ENCODE peak calls at places on chromosomes 1 and 21, in four cellular contexts. A, H, R and O are unnamed samples.

GRCh38 chr21:33286600-33287456 is 20.7 kb downstream of the IL10RB start:
- DNase-seq in R (no peak), A (peak), H (no peak), O (no peak)

GRCh38 chr1:237859014-237859413 is 31.7 kb downstream of the ZP4 start:
- DNase-seq in R (no peak), A (no peak), H (no peak), O (no peak)

GRCh38 chr1:244732846-244733450 is 80.0 kb downstream of the DESI2 start:
- DNase-seq in A (no peak), H (no peak), R (no peak), O (no peak)

GRCh38 chr1:17672226-17672625 is 82.9 kb upstream of the ACTL8 start:
- DNase-seq in H (no peak), A (no peak), R (no peak), O (peak)

GRCh38 chr1:60679524-60679923 is 402.8 kb upstream of the NFIA start:
- DNase-seq in R (no peak), H (no peak), A (no peak), O (no peak)

GRCh38 chr1:205346956-205347574 is 9.7 kb downstream of the KLHDC8A start:
- DNase-seq in H (no peak), R (no peak), A (no peak), O (no peak)

GRCh38 chr1:85571830-85572229 is 8.7 kb upstream of the CCN1 start:
- DNase-seq in R (no peak), A (no peak), H (peak), O (no peak)

GRCh38 chr1:40653851-40654537 is 11.5 kb downstream of the RIMS3 start:
- DNase-seq in A (no peak), H (peak), R (no peak), O (peak)

GRCh38 chr1:222047370-222047769 is 305.5 kb upstream of the DUSP10 start:
- DNase-seq in R (no peak), H (no peak), A (no peak), O (no peak)

GRCh38 chr1:217602380-217602779 is 28.5 kb downstream of the GPATCH2 start:
- DNase-seq in A (no peak), H (no peak), R (no peak), O (no peak)

GRCh38 chr1:116168277-116169032 is 57.3 kb downstream of the MAB21L3 start:
- DNase-seq in A (no peak), R (no peak), H (peak), O (no peak)

GRCh38 chr1:35573198-35573775 is at the start of gene TFAP2E:
- DNase-seq in R (no peak), A (no peak), H (peak), O (peak)

GRCh38 chr1:23751815-23752200 is 8.5 kb downstream of the ELOA start:
- DNase-seq in H (no peak), R (no peak), A (no peak), O (no peak)

GRCh38 chr1:54174106-54174505 is 21.3 kb upstream of the CDCP2 start:
- DNase-seq in H (no peak), A (no peak), R (no peak), O (no peak)
- TF ChIP-seq EP300 in H (no peak), A (no peak), R (no peak), O (no peak)

DNA sequence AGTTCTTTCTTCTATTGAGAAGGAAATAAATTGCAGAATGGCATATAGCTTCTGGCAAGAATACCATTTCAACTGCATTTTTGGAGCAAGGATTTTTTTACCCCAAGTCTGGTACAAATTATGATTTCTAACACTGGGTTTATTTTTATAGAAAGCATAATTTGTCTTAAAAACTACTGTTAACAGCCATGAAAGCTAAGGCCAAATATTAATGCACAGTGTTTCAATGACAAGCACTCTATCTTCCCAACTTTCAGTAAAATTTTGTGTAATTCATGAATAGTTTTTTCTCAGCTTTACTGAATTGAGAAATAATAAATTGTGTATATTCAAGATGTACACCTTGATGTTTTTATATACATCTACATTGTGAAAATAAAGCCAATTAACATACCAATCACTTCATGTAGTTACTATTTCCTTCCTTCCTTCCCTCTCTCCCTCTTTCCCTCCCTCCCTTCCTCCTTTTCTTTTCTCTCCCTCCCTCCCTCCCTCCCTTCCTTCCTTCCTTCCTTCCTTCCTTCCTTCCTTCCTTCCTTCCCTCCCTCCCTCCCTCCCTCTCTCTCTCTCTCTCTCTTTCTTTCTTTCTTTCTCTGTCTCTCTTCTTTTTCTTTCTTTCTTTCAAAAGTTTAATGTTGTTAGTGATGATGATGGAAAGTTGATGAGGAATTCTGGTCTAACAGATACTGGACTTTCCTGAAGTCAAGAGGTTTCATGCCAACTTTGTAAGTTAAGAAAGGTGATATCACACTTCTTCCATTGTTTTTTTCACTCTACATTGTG is 47.0 kb upstream of the HMCN1 start:
- DNase-seq in R (no peak), H (no peak), A (no peak), O (no peak)
- TF ChIP-seq TCF12 in R (no peak), H (no peak), A (no peak), O (no peak)

GRCh38 chr21:21196087-21196486 is 197.9 kb downstream of the NCAM2 start:
- DNase-seq in H (no peak), A (no peak), R (no peak), O (no peak)

GRCh38 chr21:21199342-21200102 is 201.3 kb downstream of the NCAM2 start:
- DNase-seq in R (no peak), A (no peak), H (no peak), O (no peak)

GRCh38 chr21:21200103-21200938 is 202.1 kb downstream of the NCAM2 start:
- DNase-seq in A (no peak), R (no peak), H (no peak), O (no peak)

GRCh38 chr21:21196848-21197247 is 198.6 kb downstream of the NCAM2 start:
- DNase-seq in H (no peak), A (no peak), R (no peak), O (no peak)

GRCh38 chr21:21195417-21195816 is 197.2 kb downstream of the NCAM2 start:
- DNase-seq in A (no peak), R (no peak), H (no peak), O (no peak)
- TF ChIP-seq EP300 in A (no peak), R (no peak), H (no peak), O (no peak)

GRCh38 chr1:180157108-180157507 is 2.4 kb downstream of the QSOX1 start:
- DNase-seq in H (no peak), A (no peak), R (no peak), O (no peak)
- TF ChIP-seq TCF12 in H (no peak), A (no peak), R (no peak), O (no peak)

DNA sequence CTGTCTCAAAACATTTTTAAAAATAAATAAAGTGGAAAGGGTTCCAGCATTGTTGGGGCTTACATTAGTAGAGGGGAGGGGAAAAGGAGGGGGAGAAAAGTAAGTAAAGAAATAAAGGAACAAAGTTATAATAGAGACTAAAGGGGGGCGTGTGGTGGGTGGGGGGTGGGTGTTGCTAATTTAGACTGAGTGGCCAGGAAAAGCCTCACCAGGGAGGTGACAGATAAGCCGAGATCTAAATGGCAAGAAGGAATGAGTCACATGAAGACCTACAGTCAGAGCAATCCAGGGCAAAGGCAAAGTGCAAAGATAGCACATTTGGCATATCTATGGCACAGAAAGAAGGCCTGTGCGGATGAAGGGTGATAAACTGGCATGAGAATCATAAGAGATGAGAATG is 7.5 kb downstream of the MPL start:
- DNase-seq in R (no peak), A (no peak), H (no peak), O (no peak)
- TF ChIP-seq EP300 in R (no peak), A (no peak), H (no peak), O (no peak)

GRCh38 chr21:45906196-45906805 is 75.3 kb upstream of the COL6A1 start:
- DNase-seq in H (no peak), R (no peak), A (no peak), O (no peak)
- TF ChIP-seq TCF12 in H (no peak), R (no peak), A (no peak), O (no peak)

GRCh38 chr1:207040181-207040533 is 7.6 kb upstream of the C1orf116 start:
- DNase-seq in R (no peak), H (no peak), A (no peak), O (no peak)
- TF ChIP-seq EP300 in R (no peak), H (no peak), A (no peak), O (no peak)

GRCh38 chr1:33500547-33500946 is 28.1 kb downstream of the ZSCAN20 start:
- DNase-seq in A (no peak), R (no peak), H (no peak), O (no peak)

GRCh38 chr1:33501309-33501708 is 28.9 kb downstream of the ZSCAN20 start:
- DNase-seq in A (no peak), R (no peak), H (no peak), O (no peak)

GRCh38 chr1:33501774-33502173 is 29.3 kb downstream of the ZSCAN20 start:
- DNase-seq in R (no peak), A (no peak), H (no peak), O (no peak)

GRCh38 chr1:33507661-33508060 is 35.2 kb downstream of the ZSCAN20 start:
- DNase-seq in A (no peak), R (no peak), H (no peak), O (no peak)

GRCh38 chr1:33502726-33503125 is 30.3 kb downstream of the ZSCAN20 start:
- DNase-seq in A (no peak), H (no peak), R (no peak), O (no peak)
- TF ChIP-seq TCF12 in A (no peak), H (no peak), R (no peak), O (no peak)

GRCh38 chr1:201530741-201531521 is 8.0 kb upstream of the NAV1 start:
- DNase-seq in R (no peak), A (peak), H (peak), O (peak)
- TF ChIP-seq EP300 in R (no peak), A (no peak), H (no peak), O (no peak)

GRCh38 chr1:1677718-1678580 is 14.6 kb downstream of the SLC35E2B start:
- DNase-seq in H (no peak), R (peak), A (no peak), O (peak)

GRCh38 chr1:1680912-1681273 is 11.7 kb downstream of the SLC35E2B start:
- DNase-seq in R (no peak), A (peak), H (no peak), O (peak)

GRCh38 chr1:1683104-1683905 is 9.3 kb downstream of the SLC35E2B start:
- DNase-seq in A (no peak), R (no peak), H (no peak), O (peak)

GRCh38 chr1:1680031-1680911 is 12.3 kb downstream of the SLC35E2B start:
- DNase-seq in A (no peak), H (no peak), R (no peak), O (peak)

DNA sequence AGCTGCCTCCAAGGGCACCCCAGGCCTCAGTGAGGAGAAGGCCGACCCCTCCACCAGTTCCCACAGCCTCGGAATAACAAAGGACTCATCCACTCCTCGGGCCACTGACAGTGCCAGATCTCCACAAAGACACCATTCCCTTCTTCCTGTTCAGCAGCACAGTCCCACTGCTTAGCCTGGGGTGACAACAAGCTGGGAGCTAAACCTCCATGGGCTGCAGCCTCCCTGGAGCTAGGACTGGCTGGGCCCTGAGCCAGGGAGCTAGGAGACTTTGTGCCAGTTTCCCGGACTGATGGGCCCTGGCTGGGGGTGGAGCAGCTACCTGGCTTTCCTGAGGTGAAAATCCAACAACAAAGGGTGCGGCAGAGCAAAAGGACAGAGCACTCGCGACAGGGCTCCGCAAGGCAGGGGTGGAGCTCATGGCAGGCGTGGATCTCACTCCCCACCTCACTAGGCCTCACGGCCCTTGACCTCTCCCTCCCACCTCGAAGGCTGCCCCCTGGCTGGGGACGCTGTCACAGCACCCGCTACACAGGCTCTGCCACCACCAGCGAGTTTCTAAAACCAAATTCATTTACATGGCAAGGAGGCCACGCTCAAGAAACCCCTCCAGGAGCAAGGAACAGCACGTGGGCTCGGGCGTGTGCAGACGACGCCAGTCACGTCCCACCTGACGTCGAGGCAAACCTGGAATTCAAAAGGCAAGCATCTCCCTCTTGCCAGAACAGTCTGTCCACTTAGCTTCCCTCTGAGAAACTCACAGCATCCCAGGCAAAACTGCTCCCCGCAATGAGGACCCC is 13.8 kb downstream of the SLC35E2B start:
- DNase-seq in H (peak), A (peak), R (peak), O (peak)
- TF ChIP-seq TCF12 in H (no peak), A (no peak), R (no peak), O (no peak)